ENCODE peak calls at places on chromosomes 1 and 21, in six cellular contexts. V is brain microvascular endothelial cell, Z is psoas muscle, L is choroid plexus epithelial cell, I is lower lobe of right lung, X is HL-60. B is an unnamed sample.

GRCh38 chr1:162172733-162173132 is 103.2 kb downstream of the NOS1AP start:
- DNase-seq in I (no peak), Z (no peak), V (no peak), L (peak), X (no peak), B (peak)

GRCh38 chr21:15557925-15558324 is 171.9 kb upstream of the USP25 start:
- DNase-seq in V (no peak), Z (no peak), X (no peak), I (no peak), L (no peak), B (no peak)

GRCh38 chr1:54602559-54602958 is 20.8 kb downstream of the FAM151A start:
- DNase-seq in Z (no peak), X (no peak), I (no peak), L (no peak), V (no peak), B (no peak)

GRCh38 chr1:91404151-91405012 is at the start of gene HFM1:
- DNase-seq in L (peak), Z (peak), X (peak), I (peak), V (peak), B (peak)

GRCh38 chr21:45292399-45293213 is 4.9 kb upstream of the POFUT2 start:
- DNase-seq in I (peak), V (peak), X (peak), Z (peak), L (peak), B (peak)

GRCh38 chr1:21261551-21262281 is 28.5 kb downstream of the ECE1 start:
- DNase-seq in Z (peak), X (peak), I (peak), L (peak), V (peak), B (peak)

GRCh38 chr1:3992103-3992556 is 92.1 kb upstream of the C1orf174 start:
- DNase-seq in I (no peak), X (no peak), L (peak), Z (no peak), V (no peak), B (no peak)

GRCh38 chr1:85201340-85202091 is 700 bp upstream of the SYDE2 start:
- DNase-seq in L (peak), V (peak), I (peak), Z (peak), X (peak), B (peak)

GRCh38 chr1:234776875-234777849 is 167.2 kb upstream of the IRF2BP2 start:
- DNase-seq in I (peak), Z (no peak), V (no peak), L (no peak), X (no peak), B (no peak)

GRCh38 chr1:15341634-15342375 is 67.9 kb upstream of the EFHD2 start:
- DNase-seq in L (peak), V (peak), I (no peak), X (no peak), Z (no peak), B (peak)

GRCh38 chr1:33232716-33233115 is 23.6 kb upstream of the ZNF362 start:
- DNase-seq in I (no peak), X (no peak), L (no peak), Z (no peak), V (no peak), B (no peak)

GRCh38 chr1:204345941-204346678 is 13.6 kb downstream of the PLEKHA6 start:
- DNase-seq in V (no peak), I (no peak), X (no peak), Z (no peak), L (no peak), B (no peak)

GRCh38 chr1:71364236-71364635 is 283.4 kb upstream of the ZRANB2 start:
- DNase-seq in L (peak), X (no peak), V (no peak), Z (no peak), I (no peak), B (peak)

GRCh38 chr1:40307186-40307585 is 9.9 kb downstream of the COL9A2 start:
- DNase-seq in X (no peak), L (no peak), I (no peak), Z (no peak), V (no peak), B (no peak)

GRCh38 chr1:40305871-40306270 is 11.2 kb downstream of the COL9A2 start:
- DNase-seq in L (no peak), V (no peak), I (no peak), Z (no peak), X (no peak), B (no peak)

GRCh38 chr1:40306296-40306695 is 10.8 kb downstream of the COL9A2 start:
- DNase-seq in Z (no peak), L (no peak), X (no peak), I (no peak), V (no peak), B (no peak)

GRCh38 chr1:40303790-40304189 is 13.3 kb downstream of the COL9A2 start:
- DNase-seq in X (no peak), L (no peak), I (no peak), V (no peak), Z (no peak), B (no peak)

GRCh38 chr1:40305451-40305850 is 11.6 kb downstream of the COL9A2 start:
- DNase-seq in I (no peak), L (no peak), X (no peak), V (no peak), Z (no peak), B (no peak)
- TF ChIP-seq CTCF in I (no peak), L (peak), X (no peak), V (peak), Z (peak), B (peak)

DNA sequence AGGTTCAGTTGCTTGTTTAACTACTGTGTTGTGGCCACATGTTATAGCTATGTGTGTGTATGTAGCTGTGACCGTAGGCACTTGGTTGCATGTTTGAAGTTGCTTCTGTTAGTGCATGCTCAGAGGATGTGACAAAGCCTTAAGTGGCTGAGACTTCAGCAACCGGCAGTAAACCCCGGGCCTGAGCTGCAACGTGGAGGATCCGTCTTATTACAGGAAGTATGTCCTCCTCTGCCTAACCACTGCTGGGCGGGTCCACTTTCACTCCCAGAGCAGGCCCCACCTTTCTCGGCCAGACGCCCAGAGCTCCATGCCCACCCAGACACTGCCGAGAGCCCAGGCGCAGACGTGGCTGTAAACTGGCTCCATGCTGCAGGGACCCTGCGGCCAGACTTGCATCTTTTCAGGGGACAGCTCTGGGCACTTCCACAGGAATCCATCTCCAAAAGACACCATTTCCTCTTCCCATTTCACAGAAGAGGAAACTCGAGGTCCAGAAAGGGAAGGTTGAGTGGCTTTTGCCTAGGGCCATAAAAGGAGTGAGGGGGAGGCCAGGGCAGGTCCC is 2.2 kb downstream of the TCEA3 start:
- DNase-seq in L (peak), Z (peak), I (peak), X (peak), V (peak), B (peak)
- H3K4me3 ChIP-seq in L (no peak), Z (peak), I (peak), X (no peak), V (no peak), B (peak)

DNA sequence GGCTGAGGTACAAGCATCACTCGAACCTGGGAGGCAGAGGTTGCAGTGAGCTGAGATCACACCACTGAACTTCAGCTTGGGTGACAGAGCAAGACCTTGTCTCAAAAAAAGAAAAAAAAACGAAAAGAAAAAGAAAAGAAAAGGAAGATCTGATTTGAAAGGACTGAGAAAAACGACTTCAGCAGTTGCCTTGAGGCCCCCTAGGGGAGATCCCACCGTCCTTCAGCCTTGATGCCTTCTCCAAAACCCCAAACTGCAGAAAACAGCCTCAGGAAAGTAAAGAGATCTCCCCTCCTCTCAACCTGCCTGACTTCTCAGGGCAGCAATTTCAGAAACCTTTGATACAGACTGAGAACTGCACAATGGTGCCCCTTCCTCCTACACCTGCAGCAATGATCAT is 50.9 kb upstream of the BCAR3 start:
- DNase-seq in V (no peak), Z (no peak), L (no peak), I (no peak), X (no peak), B (no peak)
- TF ChIP-seq CTCF in V (peak), Z (no peak), L (peak), I (peak), X (no peak), B (peak)

GRCh38 chr1:152110860-152111514 is 4.3 kb downstream of the TCHH start:
- DNase-seq in I (peak), Z (peak), L (peak), X (peak), V (peak), B (peak)

GRCh38 chr1:152112101-152112884 is 3.0 kb downstream of the TCHH start:
- DNase-seq in I (no peak), X (no peak), L (peak), Z (no peak), V (no peak), B (peak)

GRCh38 chr1:152112885-152113432 is 2.3 kb downstream of the TCHH start:
- DNase-seq in Z (no peak), L (no peak), I (no peak), V (no peak), X (no peak), B (no peak)

GRCh38 chr1:152110365-152110859 is 4.8 kb downstream of the TCHH start:
- DNase-seq in X (peak), L (peak), Z (no peak), I (peak), V (peak), B (peak)

GRCh38 chr1:152111515-152111968 is 3.7 kb downstream of the TCHH start:
- DNase-seq in L (peak), V (peak), Z (no peak), X (peak), I (no peak), B (peak)
- H3K4me3 ChIP-seq in L (peak), V (peak), Z (peak), X (peak), I (peak), B (peak)

DNA sequence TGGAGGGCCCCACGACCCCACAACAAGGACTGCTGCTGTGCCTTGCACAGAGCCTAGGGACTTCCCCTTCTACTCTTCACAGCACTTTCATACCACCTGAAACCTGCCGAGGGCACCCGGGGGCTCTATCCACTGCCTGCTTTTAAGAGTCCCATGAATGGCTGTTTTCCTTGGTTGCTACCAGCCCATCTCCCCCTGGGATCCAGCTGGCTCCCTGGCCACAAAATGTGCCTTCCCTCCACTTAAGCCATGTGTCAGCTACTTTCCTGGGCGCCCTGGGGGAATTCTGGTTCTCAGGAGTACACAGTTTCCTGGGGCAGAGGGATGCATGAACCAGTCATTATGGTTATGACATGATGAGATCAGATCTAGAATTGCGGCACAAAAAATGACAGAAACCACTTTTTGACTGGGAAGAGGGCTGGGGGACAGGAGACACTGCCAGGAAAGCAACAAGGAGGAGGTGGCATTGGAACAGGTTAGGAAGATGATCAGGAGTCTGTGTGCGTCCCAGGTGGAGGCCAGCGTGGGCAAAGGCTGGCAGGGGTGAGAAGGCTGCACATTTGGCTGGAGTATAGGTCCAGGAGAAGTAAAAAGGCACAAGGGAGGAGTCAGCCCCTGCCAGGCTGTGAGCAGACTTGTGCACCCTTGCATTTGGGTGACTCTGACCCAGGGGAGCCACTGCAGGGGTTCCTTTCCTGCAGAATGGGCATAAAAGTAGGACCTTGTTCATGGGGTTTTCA is 3.2 kb upstream of the TNFRSF8 start:
- DNase-seq in V (no peak), I (no peak), X (no peak), L (no peak), Z (no peak), B (no peak)
- TF ChIP-seq CTCF in V (no peak), I (no peak), X (no peak), L (no peak), Z (no peak), B (no peak)

GRCh38 chr1:178344513-178345077 is 152.2 kb downstream of the CLEC20A start:
- DNase-seq in I (no peak), X (peak), L (peak), V (peak), Z (no peak), B (peak)
- H3K4me3 ChIP-seq in I (no peak), X (no peak), L (no peak), V (no peak), Z (peak), B (peak)

DNA sequence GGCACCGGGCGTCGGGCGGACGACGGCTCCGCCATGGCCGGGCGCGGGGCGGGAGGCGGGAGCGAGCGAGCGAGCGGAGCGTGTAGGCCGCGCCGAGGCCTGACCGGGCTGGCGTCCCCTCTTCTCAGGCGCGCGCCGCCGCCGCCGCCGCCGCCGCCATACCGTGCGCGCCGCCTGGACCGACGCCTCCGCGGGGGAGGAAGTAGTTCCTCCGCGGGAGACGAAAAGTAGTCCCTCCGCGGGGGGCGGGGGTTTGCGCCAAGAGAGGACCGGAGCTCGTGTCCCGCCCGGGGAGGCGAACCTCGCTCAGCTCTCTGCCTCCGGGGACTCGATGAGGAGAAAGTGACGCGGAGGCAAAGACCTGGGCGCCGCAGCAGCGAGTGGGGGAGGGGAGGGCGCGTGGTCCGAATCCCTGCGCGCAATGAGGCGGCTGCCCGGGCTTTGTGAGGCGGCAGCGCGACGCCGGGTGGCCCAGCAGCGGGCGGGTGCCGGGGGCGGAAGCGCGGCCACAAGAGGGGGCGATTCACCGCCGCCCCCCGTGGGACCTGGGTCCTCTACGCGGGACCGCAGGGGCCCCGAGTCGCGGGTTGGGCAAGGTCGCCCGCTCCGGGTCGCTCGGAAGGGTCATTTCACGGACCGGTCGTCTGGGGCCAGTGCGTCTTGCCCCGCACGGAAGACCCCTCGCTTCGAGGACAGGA is at the start of gene BRWD1:
- DNase-seq in V (peak), X (peak), I (peak), Z (peak), L (peak), B (peak)
- TF ChIP-seq CTCF in V (no peak), X (no peak), I (peak), Z (peak), L (no peak), B (no peak)

DNA sequence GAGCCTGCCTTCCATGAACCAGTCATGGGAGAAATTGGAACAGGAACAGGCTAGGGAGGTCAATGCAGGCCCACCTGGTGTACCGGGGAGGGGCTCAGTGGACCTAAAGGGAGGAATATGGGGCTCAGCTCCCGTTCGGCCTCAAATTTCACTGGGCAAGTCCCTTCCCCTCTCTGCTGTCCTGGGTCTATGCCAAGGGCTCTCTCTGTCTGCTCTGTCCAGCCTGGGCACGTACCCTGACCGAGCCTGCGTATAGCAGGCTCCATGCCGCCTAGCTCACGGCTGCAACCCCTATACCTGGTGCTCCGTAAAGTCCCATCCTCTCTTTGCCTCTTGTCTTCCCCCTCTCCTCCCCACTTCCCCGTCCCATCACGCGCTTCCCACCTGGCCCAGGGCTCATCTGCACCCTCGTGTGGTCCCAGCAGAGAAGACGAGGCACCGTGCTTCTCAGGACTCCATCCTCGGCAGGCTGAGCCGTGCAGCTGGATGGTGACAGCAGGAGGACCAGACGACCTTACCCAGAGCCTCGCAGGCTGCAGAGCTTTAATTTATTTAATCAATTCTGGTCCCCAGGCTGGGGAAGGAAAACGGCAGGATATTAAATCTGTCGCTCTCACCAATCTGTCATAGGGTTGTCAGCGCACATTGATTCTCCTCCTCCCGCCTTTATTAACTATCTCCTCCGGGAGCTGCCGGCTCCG is 25.1 kb upstream of the DISP3 start:
- DNase-seq in X (no peak), I (no peak), V (no peak), L (no peak), Z (no peak), B (no peak)
- H3K4me3 ChIP-seq in X (no peak), I (no peak), V (no peak), L (no peak), Z (no peak), B (no peak)

DNA sequence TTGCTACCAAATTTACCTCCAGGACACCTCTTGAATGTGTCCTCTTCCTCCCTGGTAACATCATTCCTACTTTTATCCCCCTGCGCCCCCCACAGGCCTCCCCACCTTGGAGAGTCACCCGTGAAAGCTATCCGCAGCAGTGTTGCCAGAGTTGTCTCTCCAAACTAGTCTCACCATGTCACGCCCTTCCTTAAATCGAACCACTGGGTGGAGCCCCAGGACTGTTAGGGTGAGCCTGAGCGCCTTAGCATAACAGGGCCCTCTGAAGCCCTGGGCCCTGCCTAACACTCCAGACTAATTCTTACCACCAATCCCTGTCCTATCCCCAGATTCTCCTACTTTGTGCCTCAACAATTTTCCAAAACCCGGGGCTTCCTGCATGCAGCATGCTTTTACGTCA is 35.0 kb downstream of the HSD3B2 start:
- DNase-seq in X (peak), V (no peak), I (no peak), Z (no peak), L (no peak), B (no peak)
- TF ChIP-seq CTCF in X (no peak), V (no peak), I (no peak), Z (no peak), L (no peak), B (no peak)